ENCODE peak calls at places on chromosome 1, in seven cellular contexts. C is fibroblast of mammary gland, J is heart right ventricle, I is cardiac fibroblast, R is MCF 10A, V is fibroblast of pulmonary artery, X is neural progenitor cell. E is an unnamed sample.

GRCh38 chr1:24345334-24345733 is 26.2 kb downstream of the GRHL3 start:
- DNase-seq in X (no peak), V (no peak), J (no peak), I (no peak), C (no peak), R (no peak), E (no peak)

GRCh38 chr1:84174051-84174556 is 30.0 kb downstream of the PRKACB start:
- DNase-seq in V (peak), X (no peak), I (peak), R (peak), C (peak), J (no peak), E (peak)

GRCh38 chr1:24748191-24749121 is 3.2 kb downstream of the CLIC4 start:
- DNase-seq in J (no peak), X (no peak), I (no peak), C (no peak), V (no peak), R (no peak), E (no peak)

GRCh38 chr1:85606414-85606800 is 25.8 kb downstream of the CCN1 start:
- DNase-seq in I (no peak), X (no peak), C (peak), J (no peak), V (no peak), R (no peak), E (peak)

GRCh38 chr1:63935148-63935547 is 161.3 kb downstream of the ROR1 start:
- DNase-seq in I (peak), J (no peak), X (no peak), V (peak), R (peak), C (peak), E (no peak)

GRCh38 chr1:246477634-246478033 is 29.4 kb downstream of the SMYD3 start:
- DNase-seq in V (no peak), I (no peak), X (no peak), C (no peak), R (no peak), J (no peak), E (no peak)

GRCh38 chr1:11873395-11873794 is 14.7 kb upstream of the NPPB start:
- DNase-seq in J (no peak), R (no peak), X (no peak), C (no peak), V (no peak), I (no peak), E (no peak)

GRCh38 chr1:115133440-115133839 is 44.1 kb upstream of the TSPAN2 start:
- DNase-seq in X (no peak), V (peak), J (no peak), R (peak), I (peak), C (peak), E (no peak)

GRCh38 chr1:36108314-36108713 is 16.7 kb downstream of the COL8A2 start:
- DNase-seq in I (peak), R (no peak), X (no peak), C (peak), V (no peak), J (no peak), E (peak)

GRCh38 chr1:171245458-171246064 is 2.7 kb upstream of the FMO1 start:
- DNase-seq in C (peak), V (peak), I (peak), J (no peak), X (peak), R (peak), E (peak)

DNA sequence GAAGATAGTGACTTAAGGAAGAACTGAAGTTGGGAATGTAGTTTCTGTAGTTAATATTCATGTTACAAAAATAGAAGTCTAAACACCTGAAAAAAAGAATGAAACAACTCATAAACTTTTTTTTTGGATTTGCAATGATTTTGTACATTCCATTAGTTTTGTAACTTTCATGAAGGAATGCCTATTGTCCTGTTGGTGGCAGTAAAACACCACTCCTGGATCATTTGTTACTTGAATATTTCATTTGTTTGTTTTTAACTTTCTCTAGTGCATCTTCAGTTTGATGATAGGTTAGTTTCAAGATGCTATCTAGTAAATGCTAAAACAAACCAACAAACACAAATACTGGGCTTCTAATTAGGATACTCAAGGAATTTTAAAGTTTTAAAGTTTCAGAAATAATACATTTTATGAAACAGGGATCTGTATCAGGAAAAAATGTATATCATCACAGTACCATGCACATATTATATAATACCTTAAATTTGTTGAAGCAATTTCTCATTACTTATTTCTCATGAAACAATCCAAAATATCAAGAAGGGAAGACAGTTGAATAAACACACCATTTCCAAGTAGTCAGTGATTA is 229.7 kb upstream of the CACYBP start:
- DNase-seq in I (peak), J (no peak), X (peak), V (peak), R (peak), C (peak), E (peak)
- TF ChIP-seq CTCF in I (peak), J (peak), X (peak), V (peak), R (peak), C (peak), E (peak)

GRCh38 chr1:15876357-15876756 is 28.9 kb downstream of the SPEN start:
- DNase-seq in X (peak), J (no peak), R (no peak), C (no peak), V (peak), I (no peak), E (no peak)
- TF ChIP-seq CTCF in X (peak), J (no peak), R (no peak), C (no peak), V (peak), I (peak), E (peak)

GRCh38 chr1:83095570-83095969 is 903.4 kb downstream of the TTLL7 start:
- DNase-seq in I (no peak), R (no peak), C (no peak), X (no peak), J (no peak), V (no peak), E (no peak)
- TF ChIP-seq CTCF in I (no peak), R (no peak), C (no peak), X (no peak), J (no peak), V (no peak), E (no peak)

DNA sequence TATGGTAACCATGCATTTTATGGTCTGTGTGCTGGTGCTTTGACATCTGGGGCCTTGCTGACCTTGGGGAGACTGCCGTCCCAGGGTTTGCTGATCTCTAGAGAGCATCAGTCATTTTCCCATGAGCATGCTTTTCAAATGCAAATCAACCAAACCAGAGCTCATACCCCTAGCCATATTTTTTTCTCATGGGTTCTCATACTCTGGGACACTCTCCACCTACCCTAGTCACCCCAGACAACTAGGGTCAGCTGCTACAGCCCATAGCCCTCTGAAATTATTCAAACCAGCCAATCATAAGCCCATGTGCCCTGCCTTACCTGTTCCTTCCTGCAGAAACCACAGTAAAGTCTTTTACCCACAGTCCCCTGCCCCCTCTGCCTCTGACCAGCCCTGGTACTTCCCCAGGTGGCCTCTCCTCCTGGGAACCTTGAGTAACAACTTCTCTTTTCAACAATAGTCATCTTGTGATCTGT is 132.0 kb downstream of the MAP3K21 start:
- DNase-seq in J (no peak), V (no peak), C (no peak), X (no peak), R (no peak), I (no peak), E (no peak)
- TF ChIP-seq CTCF in J (no peak), V (no peak), C (no peak), X (no peak), R (no peak), I (no peak), E (no peak)

GRCh38 chr1:244835276-244836134 is at the start of gene COX20:
- DNase-seq in R (peak), C (peak), V (peak), X (peak), I (peak), J (peak), E (peak)
- TF ChIP-seq CTCF in R (no peak), C (no peak), V (no peak), X (no peak), I (peak), J (no peak), E (no peak)

GRCh38 chr1:235945775-235946565 is 79.3 kb upstream of the LYST start:
- DNase-seq in V (no peak), C (no peak), I (no peak), J (no peak), R (no peak), X (no peak), E (no peak)

GRCh38 chr1:235947989-235948388 is 81.3 kb upstream of the LYST start:
- DNase-seq in I (no peak), R (no peak), X (no peak), C (no peak), J (no peak), V (no peak), E (no peak)

GRCh38 chr1:235943581-235944114 is 76.9 kb upstream of the LYST start:
- DNase-seq in R (peak), I (peak), J (no peak), C (peak), V (peak), X (no peak), E (peak)

GRCh38 chr1:235948774-235949427 is 82.2 kb upstream of the LYST start:
- DNase-seq in V (no peak), I (no peak), X (no peak), J (no peak), R (no peak), C (no peak), E (no peak)

GRCh38 chr1:235946570-235946981 is 79.9 kb upstream of the LYST start:
- DNase-seq in C (peak), V (peak), R (peak), J (no peak), I (peak), X (no peak), E (peak)
- TF ChIP-seq CTCF in C (peak), V (peak), R (peak), J (no peak), I (peak), X (peak), E (peak)

GRCh38 chr1:215523128-215523861 is 43.8 kb upstream of the KCTD3 start:
- DNase-seq in R (no peak), I (peak), V (peak), X (no peak), C (peak), J (no peak), E (no peak)
- TF ChIP-seq CTCF in R (peak), I (no peak), V (peak), X (peak), C (peak), J (no peak), E (peak)

GRCh38 chr1:18512883-18513282 is 32.2 kb downstream of the KLHDC7A start:
- DNase-seq in I (no peak), C (no peak), J (no peak), X (no peak), V (no peak), R (no peak), E (no peak)

GRCh38 chr1:18508084-18508483 is 27.4 kb downstream of the KLHDC7A start:
- DNase-seq in I (no peak), V (no peak), J (no peak), X (no peak), R (no peak), C (no peak), E (no peak)

GRCh38 chr1:18515120-18515667 is 34.5 kb downstream of the KLHDC7A start:
- DNase-seq in C (no peak), X (no peak), J (no peak), R (no peak), I (no peak), V (no peak), E (no peak)

GRCh38 chr1:18513995-18514394 is 33.3 kb downstream of the KLHDC7A start:
- DNase-seq in I (no peak), V (no peak), R (no peak), J (no peak), C (no peak), X (no peak), E (no peak)

GRCh38 chr1:18511469-18511997 is 30.8 kb downstream of the KLHDC7A start:
- DNase-seq in I (no peak), V (no peak), J (no peak), X (peak), C (no peak), R (no peak), E (no peak)
- TF ChIP-seq CTCF in I (no peak), V (no peak), J (no peak), X (peak), C (no peak), R (no peak), E (no peak)

GRCh38 chr1:53022179-53022578 is 39.8 kb upstream of the PODN start:
- DNase-seq in V (no peak), R (no peak), X (no peak), I (no peak), J (no peak), C (no peak), E (no peak)
- TF ChIP-seq CTCF in V (peak), R (no peak), X (no peak), I (no peak), J (no peak), C (no peak), E (peak)

E was measured in HFFc6.